ENCODE peak calls at places on chromosomes 13 and 19, in four cellular contexts. T is adrenal gland, R is Caco-2, S is astrocyte of the spinal cord. M is an unnamed sample.

GRCh38 chr19:413756-414420 is 4.9 kb upstream of the C2CD4C start:
- DNase-seq in T (no peak), R (no peak), S (no peak), M (no peak)

GRCh38 chr13:81089758-81090157 is 748.8 kb upstream of the SPRY2 start:
- DNase-seq in T (no peak), S (no peak), R (no peak), M (no peak)

GRCh38 chr13:80873589-80873988 is 532.7 kb upstream of the SPRY2 start:
- DNase-seq in T (no peak), S (no peak), R (no peak), M (peak)

GRCh38 chr13:24777171-24777570 is 13.2 kb downstream of the RNF17 start:
- DNase-seq in R (no peak), T (no peak), S (no peak), M (no peak)

GRCh38 chr19:4152241-4152998 is 1.0 kb upstream of the CREB3L3 start:
- DNase-seq in R (no peak), T (no peak), S (no peak), M (no peak)

GRCh38 chr19:48735031-48735615 is 5.3 kb downstream of the RASIP1 start:
- DNase-seq in S (peak), R (peak), T (no peak), M (peak)

GRCh38 chr19:10896851-10897526 is 25.6 kb downstream of the CARM1 start:
- DNase-seq in S (no peak), R (no peak), T (no peak), M (no peak)

GRCh38 chr19:41753159-41753558 is 2.2 kb upstream of the CEACAM6 start:
- DNase-seq in R (peak), S (no peak), T (peak), M (peak)

GRCh38 chr19:3699071-3699740 is 1.1 kb downstream of the PIP5K1C start:
- DNase-seq in R (no peak), T (peak), S (peak), M (no peak)

GRCh38 chr19:2424686-2425621 is 2.4 kb downstream of the TIMM13 start:
- DNase-seq in T (peak), S (peak), R (no peak), M (no peak)

GRCh38 chr19:7874080-7874856 is at the start of gene PRR36:
- DNase-seq in S (no peak), T (no peak), R (peak), M (no peak)

GRCh38 chr13:102440259-102440936 is 38.5 kb upstream of the FGF14 start:
- DNase-seq in S (no peak), T (no peak), R (no peak), M (peak)

GRCh38 chr13:85386424-85386823 is 412.8 kb downstream of the SLITRK6 start:
- DNase-seq in T (no peak), S (peak), R (no peak), M (no peak)

GRCh38 chr19:33293255-33294057 is 8.9 kb downstream of the CEBPA start:
- DNase-seq in S (peak), R (peak), T (no peak), M (peak)

GRCh38 chr19:45056831-45057230 is 18.0 kb downstream of the CLASRP start:
- DNase-seq in S (no peak), R (no peak), T (no peak), M (no peak)

GRCh38 chr19:5418676-5419075 is 36.5 kb upstream of the ZNRF4 start:
- DNase-seq in T (no peak), R (no peak), S (no peak), M (no peak)

GRCh38 chr19:29315566-29315965 is 102.6 kb upstream of the UQCRFS1 start:
- DNase-seq in S (no peak), R (no peak), T (no peak), M (no peak)

GRCh38 chr19:34254552-34255432 is at the start of gene GARRE1:
- DNase-seq in S (no peak), T (peak), R (peak), M (no peak)

GRCh38 chr13:94322925-94323324 is 156.6 kb downstream of the DCT start:
- DNase-seq in S (no peak), R (no peak), T (no peak), M (no peak)

GRCh38 chr19:54469496-54469934 is 3.6 kb downstream of the CDC42EP5 start:
- DNase-seq in S (no peak), R (no peak), T (peak), M (peak)

GRCh38 chr13:90103099-90103784 is 1244.2 kb upstream of the MIR17HG start:
- DNase-seq in S (no peak), T (no peak), R (no peak), M (no peak)

GRCh38 chr19:6181119-6181518 is 45.7 kb downstream of the ACSBG2 start:
- DNase-seq in S (no peak), T (no peak), R (no peak), M (no peak)

GRCh38 chr13:54633461-54633860 is 1604.8 kb downstream of the OLFM4 start:
- DNase-seq in T (no peak), S (no peak), R (no peak), M (no peak)

GRCh38 chr19:33394006-33394722 is 20.7 kb downstream of the CEBPG start:
- DNase-seq in R (peak), T (no peak), S (peak), M (no peak)

GRCh38 chr19:31354316-31354715 is 5.1 kb upstream of the TSHZ3 start:
- DNase-seq in R (no peak), S (no peak), T (no peak), M (no peak)

GRCh38 chr19:31351212-31352193 is 2.3 kb upstream of the TSHZ3 start:
- DNase-seq in T (peak), R (no peak), S (peak), M (no peak)

GRCh38 chr19:31353826-31354225 is 4.6 kb upstream of the TSHZ3 start:
- DNase-seq in S (no peak), R (no peak), T (no peak), M (no peak)

GRCh38 chr19:31352296-31352781 is 3.1 kb upstream of the TSHZ3 start:
- DNase-seq in S (no peak), T (no peak), R (no peak), M (no peak)

DNA sequence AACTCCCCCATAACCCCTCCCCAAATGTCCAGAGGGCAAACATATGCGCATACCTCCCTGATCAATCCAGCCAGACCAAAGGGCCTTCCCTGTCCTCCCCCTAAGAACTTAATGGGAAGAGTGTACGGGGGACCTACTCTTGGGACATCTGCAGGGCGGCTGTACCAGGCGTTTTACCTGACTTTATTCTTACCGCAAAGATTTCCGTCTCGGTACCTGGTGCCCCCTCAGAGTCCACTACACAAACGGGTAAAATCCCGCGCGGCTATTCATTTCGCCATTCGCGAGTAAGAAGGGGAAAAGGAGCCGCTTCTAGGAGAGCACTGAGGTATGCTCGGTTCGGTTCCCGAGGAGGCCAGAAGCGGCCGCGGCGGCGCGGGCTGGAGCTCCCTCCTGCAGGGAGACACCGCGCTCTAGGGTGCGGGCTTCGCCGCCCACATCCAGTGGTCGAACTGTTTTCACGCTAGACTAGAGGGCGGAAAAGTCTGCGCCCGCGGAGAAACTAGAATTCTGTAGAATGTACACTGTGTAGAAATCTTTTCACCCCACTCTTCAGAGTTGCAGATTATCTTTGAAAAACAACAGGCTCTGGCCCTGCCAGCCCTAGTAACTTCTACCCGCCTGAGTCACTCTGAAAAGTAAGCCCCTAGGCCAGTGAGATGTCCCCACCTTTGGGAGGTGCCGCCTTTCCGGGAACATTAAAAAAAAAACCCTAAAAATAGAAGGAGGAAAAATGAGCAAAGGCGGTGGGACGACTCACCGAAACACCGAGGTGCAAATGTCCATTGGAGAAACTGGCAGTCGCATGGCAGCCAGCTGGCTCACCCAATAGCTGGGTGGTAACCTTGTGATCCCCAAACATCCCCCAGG is 3.8 kb upstream of the TSHZ3 start:
- DNase-seq in T (no peak), S (no peak), R (no peak), M (no peak)
- H3K4me3 ChIP-seq in T (no peak), S (no peak), R (no peak), M (no peak)

DNA sequence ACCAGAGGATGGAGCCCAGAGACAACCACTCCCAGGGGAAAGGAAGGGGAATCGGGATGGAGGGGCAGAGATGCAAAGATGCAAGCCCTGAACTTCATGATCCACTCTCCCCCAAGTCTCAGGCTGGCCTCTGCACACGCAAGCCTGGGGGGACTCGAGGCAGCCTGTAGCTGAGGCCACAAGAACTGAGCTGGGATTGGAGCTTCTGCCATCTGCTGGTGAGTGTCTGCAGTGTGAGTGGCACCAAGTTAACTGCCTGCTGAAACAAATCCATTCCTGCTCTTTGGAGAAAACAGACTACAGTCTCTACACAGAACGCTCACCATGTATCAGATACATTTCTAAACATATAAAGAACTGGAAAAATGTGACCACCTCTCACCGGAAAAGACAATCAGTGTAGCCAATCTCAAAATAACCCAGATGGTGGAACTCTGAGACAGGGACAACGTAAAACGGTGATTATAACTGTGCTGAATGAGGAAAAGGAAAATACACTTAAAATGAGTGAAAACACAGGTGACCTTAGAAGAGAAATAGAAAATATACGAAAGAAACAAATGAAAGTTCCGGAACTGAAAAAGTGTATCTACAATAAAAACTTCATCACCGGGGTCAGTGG is 62.1 kb downstream of the KLF2 start:
- DNase-seq in S (peak), R (no peak), T (peak), M (peak)
- TF ChIP-seq CTCF in S (peak), R (peak), T (peak), M (peak)

DNA sequence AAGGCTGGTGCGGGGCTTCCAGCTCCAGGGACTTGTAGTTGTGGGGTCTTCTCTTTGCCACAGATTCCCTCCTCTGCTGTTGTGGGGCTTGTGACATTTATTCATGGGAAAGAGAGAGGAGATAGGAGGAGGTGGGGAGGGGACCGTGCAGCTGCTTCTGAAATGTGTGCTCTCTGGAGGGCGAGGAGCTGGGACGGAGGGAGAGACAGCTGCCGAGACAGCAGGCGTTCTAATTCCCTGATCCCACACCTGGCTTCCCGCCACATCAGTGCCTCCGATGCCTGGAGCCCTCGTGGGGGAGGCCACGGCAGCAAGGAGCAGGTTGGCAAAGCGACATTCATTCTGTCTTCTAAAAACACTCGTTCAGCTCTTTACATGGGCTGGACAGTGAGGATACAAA is 164.4 kb downstream of the USP12 start:
- DNase-seq in R (no peak), T (no peak), S (no peak), M (no peak)
- H3K4me3 ChIP-seq in R (no peak), T (no peak), S (peak), M (no peak)

GRCh38 chr19:58408152-58409009 is at the start of gene ZNF584:
- DNase-seq in R (peak), S (peak), T (peak), M (peak)
- TF ChIP-seq CTCF in R (no peak), S (peak), T (no peak), M (no peak)